ENCODE peak calls at places on chromosomes 6 and 20, in eight cellular contexts. A is Panc1, I is mammary epithelial cell, D is DND-41, C is tibial nerve, U is cardiac muscle cell, F is adrenal gland, L is dorsolateral prefrontal cortex. N is an unnamed sample.

GRCh38 chr20:61731363-61732181 is 334.1 kb downstream of the TAF4 start:
- DNase-seq in A (no peak), I (peak), D (no peak), C (no peak), U (no peak), F (no peak), L (no peak), N (peak)

GRCh38 chr6:154868143-154868594 is 126.9 kb upstream of the TIAM2 start:
- DNase-seq in A (peak), I (peak), D (no peak), C (no peak), U (peak), F (no peak), L (no peak), N (peak)

GRCh38 chr20:44409132-44409600 is 53.7 kb downstream of the HNF4A start:
- DNase-seq in A (no peak), I (peak), D (no peak), C (peak), U (no peak), F (no peak), L (no peak), N (peak)

GRCh38 chr20:1335961-1336698 is 7.2 kb upstream of the SDCBP2 start:
- DNase-seq in A (no peak), I (no peak), D (peak), C (no peak), U (no peak), F (no peak), L (no peak), N (no peak)

GRCh38 chr6:75204222-75204958 is 1.5 kb downstream of the COL12A1 start:
- DNase-seq in A (no peak), I (peak), D (no peak), C (peak), U (peak), F (peak), L (peak), N (peak)

GRCh38 chr6:143286280-143286795 is 164.2 kb downstream of the ADAT2 start:
- DNase-seq in A (no peak), I (peak), D (no peak), C (no peak), U (no peak), F (no peak), L (no peak), N (peak)

GRCh38 chr20:32356935-32357868 is 929 bp upstream of the ASXL1 start:
- DNase-seq in A (peak), I (no peak), D (no peak), C (peak), U (peak), F (peak), L (no peak), N (peak)

GRCh38 chr6:157036245-157036681 is 259.1 kb downstream of the ARID1B start:
- DNase-seq in A (no peak), I (peak), D (no peak), C (no peak), U (no peak), F (no peak), L (no peak), N (peak)

GRCh38 chr6:89489078-89489477 is 56.1 kb downstream of the ANKRD6 start:
- DNase-seq in A (no peak), I (no peak), D (no peak), C (no peak), U (no peak), F (no peak), L (no peak), N (no peak)

GRCh38 chr6:13334953-13335352 is 6.6 kb upstream of the TBC1D7 start:
- DNase-seq in A (no peak), I (no peak), D (no peak), C (no peak), U (no peak), F (no peak), L (no peak), N (peak)

GRCh38 chr6:2884817-2885216 is 18.3 kb downstream of the SERPINB9 start:
- DNase-seq in A (no peak), I (no peak), D (no peak), C (no peak), U (no peak), F (no peak), L (no peak), N (no peak)

GRCh38 chr6:105753184-105754097 is 332.7 kb upstream of the PRDM1 start:
- DNase-seq in A (no peak), I (peak), D (no peak), C (no peak), U (no peak), F (no peak), L (no peak), N (peak)

GRCh38 chr6:29071831-29072723 is 15.0 kb downstream of the OR2B3 start:
- DNase-seq in A (peak), I (peak), D (no peak), C (no peak), U (peak), F (no peak), L (no peak), N (no peak)

GRCh38 chr6:149129401-149130077 is 188.0 kb upstream of the TAB2 start:
- DNase-seq in A (no peak), I (peak), D (no peak), C (peak), U (no peak), F (no peak), L (no peak), N (peak)

GRCh38 chr6:169319561-169319960 is 65.9 kb upstream of the THBS2 start:
- DNase-seq in A (no peak), I (no peak), D (no peak), C (no peak), U (no peak), F (no peak), L (no peak), N (peak)

GRCh38 chr6:13013681-13014550 is 297.3 kb downstream of the PHACTR1 start:
- DNase-seq in A (no peak), I (no peak), D (no peak), C (no peak), U (no peak), F (peak), L (no peak), N (no peak)

GRCh38 chr6:28425942-28426541 is 17.2 kb downstream of the ZSCAN23 start:
- DNase-seq in A (no peak), I (no peak), D (no peak), C (no peak), U (no peak), F (no peak), L (no peak), N (no peak)

GRCh38 chr20:24420567-24420966 is 48.9 kb upstream of the SYNDIG1 start:
- DNase-seq in A (no peak), I (no peak), D (no peak), C (no peak), U (no peak), F (no peak), L (no peak), N (no peak)

GRCh38 chr20:59955131-59955796 is 3.0 kb upstream of the CDH26 start:
- DNase-seq in A (no peak), I (no peak), D (peak), C (no peak), U (no peak), F (no peak), L (no peak), N (no peak)

GRCh38 chr6:152572395-152573061 is 64.6 kb downstream of the SYNE1 start:
- DNase-seq in A (no peak), I (no peak), D (no peak), C (no peak), U (no peak), F (no peak), L (no peak), N (peak)

GRCh38 chr6:133637874-133638273 is 251.0 kb upstream of the TCF21 start:
- DNase-seq in A (no peak), I (no peak), D (no peak), C (no peak), U (no peak), F (no peak), L (no peak), N (no peak)

GRCh38 chr6:56293756-56294155 is 46.4 kb upstream of the COL21A1 start:
- DNase-seq in A (no peak), I (no peak), D (no peak), C (no peak), U (no peak), F (no peak), L (no peak), N (no peak)

GRCh38 chr20:17966432-17967312 is 1.9 kb downstream of the SNX5 start:
- DNase-seq in A (peak), I (peak), D (peak), C (no peak), U (peak), F (no peak), L (no peak), N (no peak)

GRCh38 chr6:117986401-117986800 is 79.3 kb downstream of the SLC35F1 start:
- DNase-seq in A (no peak), I (no peak), D (no peak), C (no peak), U (no peak), F (no peak), L (no peak), N (no peak)

GRCh38 chr20:64189986-64190385 is 25.7 kb downstream of the MYT1 start:
- DNase-seq in A (no peak), I (no peak), D (no peak), C (no peak), U (no peak), F (no peak), L (no peak), N (no peak)

GRCh38 chr6:122372647-122373046 is 26.8 kb upstream of the HSF2 start:
- DNase-seq in A (no peak), I (no peak), D (no peak), C (no peak), U (no peak), F (no peak), L (no peak), N (no peak)

GRCh38 chr6:157865249-157865648 is 42.2 kb downstream of the SNX9 start:
- DNase-seq in A (no peak), I (no peak), D (no peak), C (no peak), U (no peak), F (no peak), L (no peak), N (no peak)

GRCh38 chr6:47440722-47441121 is 36.9 kb upstream of the CD2AP start:
- DNase-seq in A (no peak), I (peak), D (no peak), C (peak), U (no peak), F (no peak), L (no peak), N (no peak)

GRCh38 chr6:154758125-154758524 is 24.9 kb downstream of the SCAF8 start:
- DNase-seq in A (no peak), I (peak), D (no peak), C (no peak), U (no peak), F (no peak), L (no peak), N (no peak)

GRCh38 chr6:26240157-26240980 is 124.6 kb upstream of the BTN3A2 start:
- DNase-seq in A (no peak), I (peak), D (no peak), C (peak), U (peak), F (peak), L (no peak), N (peak)

GRCh38 chr20:40160151-40160550 is 528.9 kb downstream of the MAFB start:
- DNase-seq in A (peak), I (peak), D (peak), C (peak), U (peak), F (peak), L (peak), N (no peak)

GRCh38 chr6:11592289-11592906 is 54.8 kb downstream of the TMEM170B start:
- DNase-seq in A (no peak), I (no peak), D (no peak), C (no peak), U (no peak), F (no peak), L (no peak), N (no peak)

GRCh38 chr6:130679684-130680083 is 147.5 kb upstream of the SMLR1 start:
- DNase-seq in A (no peak), I (no peak), D (no peak), C (no peak), U (no peak), F (no peak), L (no peak), N (peak)

GRCh38 chr6:83378621-83379388 is 52.0 kb downstream of the ME1 start:
- DNase-seq in A (no peak), I (peak), D (no peak), C (no peak), U (no peak), F (no peak), L (no peak), N (peak)

GRCh38 chr20:311603-312002 is 13.7 kb upstream of the SOX12 start:
- DNase-seq in A (no peak), I (no peak), D (no peak), C (no peak), U (no peak), F (no peak), L (no peak), N (no peak)

GRCh38 chr20:9912858-9913434 is 74.1 kb upstream of the PAK5 start:
- DNase-seq in A (peak), I (peak), D (peak), C (peak), U (peak), F (peak), L (no peak), N (peak)

GRCh38 chr20:47786763-47787107 is 1.5 kb upstream of the SULF2 start:
- DNase-seq in A (no peak), I (no peak), D (no peak), C (no peak), U (no peak), F (no peak), L (no peak), N (no peak)

GRCh38 chr6:98590957-98591356 is 243.4 kb upstream of the POU3F2 start:
- DNase-seq in A (no peak), I (no peak), D (no peak), C (no peak), U (no peak), F (no peak), L (no peak), N (no peak)

GRCh38 chr6:169803816-169804340 is 52.5 kb downstream of the ERMARD start:
- DNase-seq in A (no peak), I (no peak), D (no peak), C (no peak), U (no peak), F (no peak), L (no peak), N (no peak)

DNA sequence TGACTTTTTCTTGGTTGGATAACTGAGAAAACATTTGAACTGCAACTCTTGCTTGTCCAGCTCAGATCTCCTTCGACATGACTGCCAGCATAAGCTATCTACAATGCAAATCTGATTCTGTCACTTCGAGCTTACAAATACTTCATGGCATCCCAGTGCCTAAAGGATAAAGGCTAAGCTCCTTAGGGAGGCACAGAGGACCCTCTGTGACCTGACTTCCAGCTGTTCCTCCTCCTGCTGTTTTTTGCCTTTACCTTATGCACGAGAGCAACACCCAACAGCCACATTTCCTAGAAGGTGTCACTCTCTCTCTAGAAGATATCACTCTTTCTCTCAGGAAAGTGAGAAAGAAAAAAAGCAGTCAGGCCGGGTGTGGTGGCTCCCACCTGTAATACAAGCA is 23.4 kb downstream of the SLC17A5 start:
- DNase-seq in A (no peak), I (no peak), D (no peak), C (no peak), U (no peak), F (no peak), L (no peak), N (no peak)
- H3K27ac ChIP-seq in A (no peak), I (no peak), D (no peak), C (no peak), U (no peak), F (no peak), L (no peak), N (no peak)

DNA sequence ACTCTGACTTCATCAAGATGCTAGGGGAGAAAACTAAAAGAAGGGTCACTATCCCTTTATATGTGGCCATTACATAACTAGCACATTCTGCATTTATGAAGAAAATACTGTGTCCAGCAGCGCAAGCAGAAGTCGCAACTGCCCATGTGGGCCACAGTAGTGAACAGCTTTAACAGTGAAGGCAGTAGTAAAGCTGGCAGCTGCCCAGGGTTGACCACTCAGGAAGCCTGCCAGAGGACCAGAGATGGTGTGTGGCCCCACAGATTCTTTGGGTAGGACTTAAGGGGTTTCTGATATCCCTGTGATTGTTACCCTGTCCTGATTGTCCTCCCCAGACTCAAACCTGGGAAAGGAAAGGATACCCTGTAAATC is 88.3 kb upstream of the NT5E start:
- DNase-seq in A (no peak), I (no peak), D (no peak), C (no peak), U (no peak), F (no peak), L (no peak), N (no peak)
- H3K27ac ChIP-seq in A (no peak), I (peak), D (no peak), C (no peak), U (no peak), F (peak), L (no peak), N (peak)

GRCh38 chr20:3777381-3777725 is 3.9 kb downstream of the SPEF1 start:
- DNase-seq in A (no peak), I (no peak), D (no peak), C (no peak), U (no peak), F (no peak), L (no peak), N (no peak)
- H3K27ac ChIP-seq in A (no peak), I (no peak), D (no peak), C (no peak), U (no peak), F (no peak), L (no peak), N (no peak)

GRCh38 chr6:104642871-104643270 is 216.8 kb downstream of the HACE1 start:
- DNase-seq in A (no peak), I (no peak), D (no peak), C (no peak), U (no peak), F (no peak), L (no peak), N (peak)

GRCh38 chr6:104640761-104641160 is 219.0 kb downstream of the HACE1 start:
- DNase-seq in A (no peak), I (no peak), D (no peak), C (no peak), U (no peak), F (no peak), L (no peak), N (no peak)

GRCh38 chr6:104640141-104640700 is 219.5 kb downstream of the HACE1 start:
- DNase-seq in A (no peak), I (no peak), D (no peak), C (no peak), U (no peak), F (no peak), L (no peak), N (no peak)

GRCh38 chr6:104638841-104639290 is 220.9 kb downstream of the HACE1 start:
- DNase-seq in A (no peak), I (no peak), D (no peak), C (peak), U (no peak), F (no peak), L (no peak), N (no peak)

GRCh38 chr6:104639671-104640070 is 220.0 kb downstream of the HACE1 start:
- DNase-seq in A (no peak), I (peak), D (no peak), C (no peak), U (no peak), F (no peak), L (no peak), N (peak)
- H3K27ac ChIP-seq in A (no peak), I (no peak), D (no peak), C (no peak), U (no peak), F (peak), L (peak), N (no peak)

DNA sequence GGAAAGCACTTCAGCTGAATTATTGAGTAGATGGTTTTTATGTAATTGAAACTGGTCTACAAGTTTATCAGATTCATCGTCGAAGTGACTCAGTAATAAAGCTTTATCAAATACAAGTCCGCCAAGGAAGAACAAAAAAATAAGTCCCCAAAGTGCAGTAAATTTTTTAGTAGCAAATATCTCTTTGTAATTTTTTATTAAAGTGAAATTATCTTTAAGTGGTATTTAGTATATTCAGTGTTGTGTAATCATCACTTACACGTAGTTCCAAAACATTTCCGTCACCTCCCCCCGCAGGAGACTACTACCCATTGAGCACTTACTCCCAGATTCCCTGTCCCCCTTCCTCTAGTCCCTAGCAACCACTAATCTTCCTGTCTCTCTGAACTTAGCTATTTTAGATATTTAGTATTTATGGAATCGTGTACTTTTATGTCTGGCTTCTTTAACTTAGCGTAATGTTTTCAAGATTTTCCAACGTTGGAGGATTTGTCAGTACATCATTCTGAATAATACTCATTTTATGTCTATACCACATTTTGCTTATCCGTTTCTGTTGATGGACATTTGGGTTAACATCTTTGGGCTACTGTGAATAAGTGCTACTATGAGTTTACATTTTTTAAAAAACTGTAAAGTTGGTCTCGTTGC is 1.1 kb downstream of the SRSF3 start:
- DNase-seq in A (no peak), I (peak), D (peak), C (peak), U (peak), F (no peak), L (peak), N (no peak)
- H3K27ac ChIP-seq in A (peak), I (peak), D (peak), C (peak), U (peak), F (peak), L (peak), N (peak)

DNA sequence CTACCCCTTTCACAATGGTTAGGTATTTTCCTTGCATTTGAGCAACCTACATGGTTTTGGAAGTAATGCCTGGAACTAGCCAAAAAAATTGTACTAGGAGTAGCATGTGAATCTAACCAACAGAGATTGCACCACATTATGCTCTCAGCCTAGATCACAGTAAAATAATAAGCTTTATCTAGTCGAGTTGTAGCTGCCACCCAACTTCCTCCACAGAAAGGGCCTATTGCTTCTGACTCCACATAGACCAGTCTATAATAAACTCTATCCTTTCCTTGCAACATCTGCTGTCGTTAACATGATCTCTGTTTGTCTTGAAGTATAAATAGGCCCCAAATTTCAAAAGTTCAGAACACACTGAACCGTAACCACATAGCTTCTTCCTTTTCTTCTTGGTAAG is 375.5 kb downstream of the PKHD1 start:
- DNase-seq in A (no peak), I (no peak), D (no peak), C (no peak), U (no peak), F (no peak), L (no peak), N (no peak)
- H3K27ac ChIP-seq in A (no peak), I (no peak), D (no peak), C (no peak), U (no peak), F (no peak), L (no peak), N (no peak)

DNA sequence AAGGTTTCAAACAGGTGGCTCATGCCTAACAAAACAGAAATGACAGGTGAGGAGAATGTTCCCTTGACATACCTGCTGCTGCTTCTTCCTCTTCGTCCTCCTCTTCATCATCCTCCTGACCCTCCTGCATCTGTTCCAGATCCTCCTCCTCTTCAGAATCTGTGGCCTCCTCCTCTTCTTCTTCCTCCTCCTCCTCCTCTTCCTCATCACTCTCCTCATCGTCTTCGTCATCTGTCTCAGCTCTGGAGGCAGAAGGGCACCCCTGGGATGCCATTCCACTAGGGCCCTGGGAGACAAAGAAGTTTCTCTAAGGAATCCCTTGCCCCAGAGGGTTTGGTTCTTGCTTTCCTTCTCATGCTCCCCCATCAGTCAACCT is 2.4 kb upstream of the ZBTB22 start:
- DNase-seq in A (no peak), I (no peak), D (no peak), C (no peak), U (no peak), F (no peak), L (no peak), N (no peak)
- H3K27ac ChIP-seq in A (peak), I (peak), D (no peak), C (no peak), U (no peak), F (peak), L (no peak), N (peak)